ENCODE peak calls at places on chromosomes 13 and 19, in seven cellular contexts. One of them, this sample, is unnamed. For H3K4me1, the result is how much of the 10 kb centered on the place peaks cover.

GRCh38 chr19:48962029-48962848 is 2.9 kb upstream of the FTL start:
- DNase-seq in ovary: peak
- DNase-seq in A549: peak
- DNase-seq in HCT116: no peak
- DNase-seq in uterus: no peak
- DNase-seq in stomach: peak
- DNase-seq in adrenal gland: peak
- DNase-seq in this sample: peak

GRCh38 chr19:41376241-41376997 is at the start of gene TMEM91:
- DNase-seq in adrenal gland: no peak
- DNase-seq in A549: no peak
- DNase-seq in stomach: peak
- DNase-seq in uterus: peak
- DNase-seq in HCT116: no peak
- DNase-seq in ovary: peak
- DNase-seq in this sample: peak

GRCh38 chr13:111645598-111646463 is 325.4 kb downstream of the TEX29 start:
- DNase-seq in HCT116: no peak
- DNase-seq in uterus: no peak
- DNase-seq in A549: no peak
- DNase-seq in stomach: no peak
- DNase-seq in ovary: no peak
- DNase-seq in adrenal gland: no peak
- DNase-seq in this sample: no peak

GRCh38 chr19:38648789-38649304 is 1.4 kb downstream of the ACTN4 start:
- DNase-seq in stomach: no peak
- DNase-seq in ovary: no peak
- DNase-seq in uterus: no peak
- DNase-seq in A549: no peak
- DNase-seq in HCT116: no peak
- DNase-seq in adrenal gland: no peak
- DNase-seq in this sample: no peak

GRCh38 chr19:44723952-44724319 is 24.6 kb upstream of the BCL3 start:
- DNase-seq in ovary: peak
- DNase-seq in uterus: peak
- DNase-seq in HCT116: peak
- DNase-seq in adrenal gland: peak
- DNase-seq in stomach: peak
- DNase-seq in A549: peak
- DNase-seq in this sample: peak

GRCh38 chr13:40490086-40490723 is 176.2 kb downstream of the FOXO1 start:
- DNase-seq in uterus: no peak
- DNase-seq in ovary: no peak
- DNase-seq in adrenal gland: no peak
- DNase-seq in HCT116: no peak
- DNase-seq in stomach: peak
- DNase-seq in A549: no peak
- DNase-seq in this sample: peak

GRCh38 chr13:29396446-29396845 is 199.0 kb downstream of the SLC7A1 start:
- DNase-seq in stomach: no peak
- DNase-seq in A549: no peak
- DNase-seq in uterus: no peak
- DNase-seq in adrenal gland: no peak
- DNase-seq in HCT116: no peak
- DNase-seq in ovary: no peak
- DNase-seq in this sample: no peak

GRCh38 chr13:23579886-23580706 is 9.9 kb downstream of the TNFRSF19 start:
- DNase-seq in A549: no peak
- DNase-seq in ovary: no peak
- DNase-seq in adrenal gland: no peak
- DNase-seq in HCT116: no peak
- DNase-seq in uterus: no peak
- DNase-seq in stomach: no peak
- DNase-seq in this sample: no peak

GRCh38 chr19:18596752-18597157 is 8.2 kb downstream of the REX1BD start:
- DNase-seq in adrenal gland: peak
- DNase-seq in ovary: peak
- DNase-seq in A549: no peak
- DNase-seq in uterus: peak
- DNase-seq in stomach: peak
- DNase-seq in HCT116: peak
- DNase-seq in this sample: peak

GRCh38 chr13:41007359-41008118 is 11.6 kb downstream of the ELF1 start:
- DNase-seq in A549: no peak
- DNase-seq in HCT116: no peak
- DNase-seq in ovary: no peak
- DNase-seq in adrenal gland: no peak
- DNase-seq in stomach: no peak
- DNase-seq in uterus: no peak
- DNase-seq in this sample: no peak

GRCh38 chr13:47188802-47189201 is 291.9 kb upstream of the HTR2A start:
- DNase-seq in ovary: no peak
- DNase-seq in A549: no peak
- DNase-seq in stomach: no peak
- DNase-seq in HCT116: no peak
- DNase-seq in adrenal gland: no peak
- DNase-seq in uterus: no peak
- DNase-seq in this sample: no peak

GRCh38 chr13:50284540-50284939 is 269.3 kb downstream of the KCNRG start:
- DNase-seq in A549: no peak
- DNase-seq in HCT116: no peak
- DNase-seq in stomach: no peak
- DNase-seq in adrenal gland: no peak
- DNase-seq in uterus: no peak
- DNase-seq in ovary: no peak
- DNase-seq in this sample: no peak

GRCh38 chr13:67076378-67076777 is 153.8 kb downstream of the PCDH9 start:
- DNase-seq in adrenal gland: no peak
- DNase-seq in A549: no peak
- DNase-seq in uterus: no peak
- DNase-seq in stomach: no peak
- DNase-seq in ovary: no peak
- DNase-seq in HCT116: no peak
- DNase-seq in this sample: no peak

GRCh38 chr13:97327521-97328221 is 105.5 kb downstream of the MBNL2 start:
- DNase-seq in A549: no peak
- DNase-seq in HCT116: no peak
- DNase-seq in adrenal gland: no peak
- DNase-seq in uterus: no peak
- DNase-seq in ovary: no peak
- DNase-seq in stomach: no peak
- DNase-seq in this sample: no peak

GRCh38 chr13:112990783-112991182 is 21.8 kb downstream of the MCF2L start:
- DNase-seq in stomach: peak
- DNase-seq in A549: no peak
- DNase-seq in adrenal gland: no peak
- DNase-seq in uterus: no peak
- DNase-seq in ovary: no peak
- DNase-seq in HCT116: no peak
- DNase-seq in this sample: peak

GRCh38 chr19:36093146-36093662 is 17.7 kb upstream of the OVOL3 start:
- DNase-seq in HCT116: no peak
- DNase-seq in uterus: no peak
- DNase-seq in adrenal gland: no peak
- DNase-seq in stomach: no peak
- DNase-seq in A549: no peak
- DNase-seq in ovary: no peak
- DNase-seq in this sample: no peak

GRCh38 chr19:58311345-58311744 is 6.2 kb downstream of the ERVK3-1 start:
- DNase-seq in adrenal gland: no peak
- DNase-seq in stomach: no peak
- DNase-seq in A549: no peak
- DNase-seq in ovary: no peak
- DNase-seq in HCT116: no peak
- DNase-seq in uterus: no peak
- DNase-seq in this sample: no peak

GRCh38 chr19:18659281-18660050 is 22.6 kb downstream of the KLHL26 start:
- DNase-seq in stomach: no peak
- DNase-seq in HCT116: no peak
- DNase-seq in adrenal gland: no peak
- DNase-seq in A549: no peak
- DNase-seq in uterus: peak
- DNase-seq in ovary: peak
- DNase-seq in this sample: no peak

GRCh38 chr13:45396548-45397095 is 21.6 kb downstream of the SLC25A30 start:
- DNase-seq in adrenal gland: no peak
- DNase-seq in uterus: no peak
- DNase-seq in HCT116: no peak
- DNase-seq in A549: no peak
- DNase-seq in ovary: no peak
- DNase-seq in stomach: peak
- DNase-seq in this sample: no peak

GRCh38 chr13:28485551-28485950 is 9.4 kb downstream of the FLT1 start:
- DNase-seq in A549: no peak
- DNase-seq in ovary: no peak
- DNase-seq in uterus: no peak
- DNase-seq in adrenal gland: no peak
- DNase-seq in HCT116: no peak
- DNase-seq in stomach: no peak
- DNase-seq in this sample: no peak

GRCh38 chr13:99464441-99464949 is 36.8 kb upstream of the TM9SF2 start:
- DNase-seq in adrenal gland: no peak
- DNase-seq in stomach: no peak
- DNase-seq in HCT116: no peak
- DNase-seq in ovary: no peak
- DNase-seq in uterus: no peak
- DNase-seq in A549: no peak
- DNase-seq in this sample: no peak

GRCh38 chr13:22194106-22194810 is 523.4 kb downstream of the FGF9 start:
- DNase-seq in HCT116: no peak
- DNase-seq in ovary: no peak
- DNase-seq in A549: no peak
- DNase-seq in adrenal gland: peak
- DNase-seq in stomach: no peak
- DNase-seq in uterus: no peak
- DNase-seq in this sample: no peak

GRCh38 chr13:41668130-41668757 is 210.9 kb downstream of the RGCC start:
- DNase-seq in HCT116: peak
- DNase-seq in A549: peak
- DNase-seq in stomach: peak
- DNase-seq in ovary: no peak
- DNase-seq in uterus: peak
- DNase-seq in adrenal gland: peak
- DNase-seq in this sample: peak

DNA sequence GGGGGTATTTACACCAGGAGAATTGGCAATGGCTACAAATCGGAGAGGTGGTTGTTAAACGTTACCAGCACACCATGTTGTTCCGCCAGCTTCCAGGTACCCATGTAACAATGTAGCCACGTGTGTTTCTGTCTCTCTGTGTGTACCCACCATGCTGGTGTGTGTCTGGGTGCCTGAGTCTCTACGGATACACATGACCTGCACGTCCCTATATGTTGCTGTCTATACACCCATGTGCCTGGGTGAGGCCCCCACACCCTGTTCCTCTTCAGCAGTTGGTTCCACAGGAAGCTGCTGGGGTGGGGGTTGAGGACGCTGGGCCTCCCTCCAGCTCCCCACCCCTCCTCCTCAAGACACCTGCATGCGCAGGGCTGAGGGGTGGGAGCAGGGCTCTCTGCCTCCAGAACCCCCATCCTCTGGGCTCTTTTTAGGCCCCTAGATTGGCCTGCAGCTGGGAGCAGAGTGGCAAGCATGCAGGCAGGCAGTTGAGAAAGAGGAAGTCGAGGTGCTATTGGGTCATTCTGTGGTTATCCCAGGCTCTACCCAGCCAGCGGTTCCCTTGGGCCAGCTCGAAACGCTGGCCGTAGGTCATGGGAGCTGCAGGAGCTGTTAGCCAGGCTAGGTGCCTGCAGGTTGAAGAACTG is at the start of gene ARHGEF18:
- DNase-seq in A549: no peak
- DNase-seq in HCT116: no peak
- DNase-seq in uterus: no peak
- DNase-seq in stomach: no peak
- DNase-seq in ovary: peak
- DNase-seq in adrenal gland: no peak
- DNase-seq in this sample: no peak
- TF ChIP-seq POLR2A in A549: no peak
- TF ChIP-seq POLR2A in HCT116: no peak
- TF ChIP-seq POLR2A in uterus: no peak
- TF ChIP-seq POLR2A in stomach: no peak
- TF ChIP-seq POLR2A in ovary: no peak
- TF ChIP-seq POLR2A in adrenal gland: no peak
- TF ChIP-seq POLR2A in this sample: no peak

DNA sequence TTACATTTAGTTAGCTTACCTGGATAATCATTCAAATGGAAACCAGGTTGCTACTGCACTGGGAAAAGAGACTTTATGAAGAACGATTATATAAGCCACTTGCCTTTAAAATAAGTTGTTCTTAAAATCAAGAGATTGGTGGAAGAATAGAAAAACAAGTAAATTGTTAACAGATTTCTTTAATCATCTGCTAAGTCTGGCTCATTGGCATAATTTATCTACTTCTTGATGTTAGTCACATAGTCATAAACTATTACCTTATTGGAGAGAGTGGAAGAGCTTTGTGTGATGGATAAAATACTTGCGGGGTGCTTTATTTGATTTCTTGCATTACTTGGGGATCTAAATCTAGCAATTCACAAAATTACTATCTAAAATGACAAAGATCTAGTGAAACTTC is 6.8 kb downstream of the LSM14A start:
- DNase-seq in ovary: no peak
- DNase-seq in A549: no peak
- DNase-seq in adrenal gland: no peak
- DNase-seq in stomach: no peak
- DNase-seq in uterus: no peak
- DNase-seq in HCT116: no peak
- DNase-seq in this sample: no peak
- H3K27ac ChIP-seq in ovary: no peak
- H3K27ac ChIP-seq in A549: no peak
- H3K27ac ChIP-seq in adrenal gland: no peak
- H3K27ac ChIP-seq in stomach: peak
- H3K27ac ChIP-seq in uterus: no peak
- H3K27ac ChIP-seq in HCT116: no peak
- H3K27ac ChIP-seq in this sample: no peak

GRCh38 chr19:54207908-54208783 is 7.5 kb downstream of the RPS9 start:
- DNase-seq in HCT116: no peak
- DNase-seq in adrenal gland: peak
- DNase-seq in stomach: peak
- DNase-seq in ovary: peak
- DNase-seq in A549: no peak
- DNase-seq in uterus: no peak
- DNase-seq in this sample: peak
- H3K4me1 ChIP-seq in HCT116: under half
- H3K4me1 ChIP-seq in adrenal gland: half or more
- H3K4me1 ChIP-seq in stomach: half or more
- H3K4me1 ChIP-seq in ovary: under half
- H3K4me1 ChIP-seq in A549: half or more
- H3K4me1 ChIP-seq in uterus: under half
- H3K4me1 ChIP-seq in this sample: half or more

DNA sequence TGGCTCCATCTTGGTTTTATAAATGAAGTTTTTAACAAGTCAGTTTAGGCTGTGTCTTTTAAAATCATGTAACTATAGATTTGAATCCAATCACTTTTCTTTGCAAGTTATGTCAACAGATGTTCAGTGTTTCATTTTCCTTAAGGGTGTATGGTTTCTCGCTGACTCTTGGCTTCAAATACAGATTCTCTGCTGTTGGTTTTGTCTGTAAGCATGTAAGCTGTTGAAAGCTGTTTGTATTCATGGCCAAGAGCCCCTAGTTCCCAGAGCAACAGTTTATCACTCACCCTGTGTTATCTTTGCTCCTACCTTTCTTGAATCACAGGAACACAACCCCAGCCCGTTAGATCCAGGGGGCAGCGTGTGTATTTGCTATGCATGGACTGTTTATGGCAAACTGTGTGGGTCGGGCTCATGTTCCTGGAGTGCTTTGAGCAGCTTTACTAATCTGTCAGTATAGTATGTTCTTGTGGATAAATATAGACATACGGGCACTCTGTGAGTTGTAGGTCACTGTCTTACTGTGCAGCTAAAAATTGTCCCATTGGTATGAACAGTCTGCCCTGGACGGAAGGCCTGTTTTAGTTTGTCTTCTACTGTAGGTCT is 28.8 kb downstream of the FRY start:
- DNase-seq in stomach: no peak
- DNase-seq in adrenal gland: no peak
- DNase-seq in uterus: no peak
- DNase-seq in ovary: no peak
- DNase-seq in HCT116: no peak
- DNase-seq in A549: no peak
- DNase-seq in this sample: no peak
- TF ChIP-seq POLR2A in stomach: no peak
- TF ChIP-seq POLR2A in adrenal gland: no peak
- TF ChIP-seq POLR2A in uterus: no peak
- TF ChIP-seq POLR2A in ovary: no peak
- TF ChIP-seq POLR2A in HCT116: no peak
- TF ChIP-seq POLR2A in A549: no peak
- TF ChIP-seq POLR2A in this sample: no peak

This sample was measured in body of pancreas.